ENCODE peak calls at places on chromosomes 11 and 22, in four cellular contexts. One of them, this sample, is unnamed.

GRCh38 chr22:46469701-46470100 is 67.7 kb downstream of the CELSR1 start:
- DNase-seq in GM12878: no peak
- DNase-seq in K562: no peak
- DNase-seq in HepG2: peak; percentile 34
- DNase-seq in this sample: no peak

GRCh38 chr11:117823941-117824420 is 563 bp downstream of the FXYD2 start:
- DNase-seq in GM12878: no peak
- DNase-seq in K562: no peak
- DNase-seq in HepG2: no peak
- DNase-seq in this sample: no peak

GRCh38 chr11:110297726-110298297 is 1.4 kb upstream of the RDX start:
- DNase-seq in GM12878: no peak
- DNase-seq in K562: no peak
- DNase-seq in HepG2: no peak
- DNase-seq in this sample: no peak

GRCh38 chr11:103091441-103091809 is 535 bp downstream of the DCUN1D5 start:
- DNase-seq in GM12878: no peak
- DNase-seq in K562: no peak
- DNase-seq in HepG2: peak; percentile 32
- DNase-seq in this sample: peak; percentile 46

GRCh38 chr11:134052395-134052987 is 16.4 kb upstream of the JAM3 start:
- DNase-seq in GM12878: no peak
- DNase-seq in K562: no peak
- DNase-seq in HepG2: no peak
- DNase-seq in this sample: no peak

GRCh38 chr11:127627629-127628462 is 627.3 kb upstream of the KIRREL3 start:
- DNase-seq in GM12878: no peak
- DNase-seq in K562: no peak
- DNase-seq in HepG2: no peak
- DNase-seq in this sample: no peak

GRCh38 chr22:35445933-35446332 is 46.0 kb downstream of the MCM5 start:
- DNase-seq in GM12878: no peak
- DNase-seq in K562: no peak
- DNase-seq in HepG2: no peak
- DNase-seq in this sample: no peak

GRCh38 chr22:24867327-24868022 is 61.5 kb downstream of the SGSM1 start:
- DNase-seq in GM12878: no peak
- DNase-seq in K562: no peak
- DNase-seq in HepG2: no peak
- DNase-seq in this sample: no peak

GRCh38 chr11:46719543-46720218 is 668 bp downstream of the F2 start:
- DNase-seq in GM12878: no peak
- DNase-seq in K562: no peak
- DNase-seq in HepG2: no peak
- DNase-seq in this sample: no peak

GRCh38 chr11:23112987-23113886 is 253.0 kb upstream of the CCDC179 start:
- DNase-seq in GM12878: no peak
- DNase-seq in K562: no peak
- DNase-seq in HepG2: peak; percentile 69
- DNase-seq in this sample: peak; percentile 24

GRCh38 chr22:50274311-50274710 is 4.1 kb upstream of the MAPK11 start:
- DNase-seq in GM12878: no peak
- DNase-seq in K562: peak; percentile 31
- DNase-seq in HepG2: peak; percentile 44
- DNase-seq in this sample: peak; percentile 63

GRCh38 chr11:68461284-68461861 is 821 bp downstream of the PPP6R3 start:
- DNase-seq in GM12878: no peak
- DNase-seq in K562: no peak
- DNase-seq in HepG2: no peak
- DNase-seq in this sample: peak; percentile 27

GRCh38 chr11:82845336-82846036 is 54.7 kb downstream of the PRCP start:
- DNase-seq in GM12878: no peak
- DNase-seq in K562: no peak
- DNase-seq in HepG2: no peak
- DNase-seq in this sample: no peak

GRCh38 chr11:65008016-65008415 is 5.9 kb upstream of the ARL2 start:
- DNase-seq in GM12878: no peak
- DNase-seq in K562: no peak
- DNase-seq in HepG2: no peak
- DNase-seq in this sample: no peak

GRCh38 chr22:22721681-22722309 is 77.4 kb downstream of the GGTLC2 start:
- DNase-seq in GM12878: peak; percentile 55
- DNase-seq in K562: no peak
- DNase-seq in HepG2: no peak
- DNase-seq in this sample: no peak
- TF ChIP-seq FOXK2 in GM12878: no peak
- TF ChIP-seq FOXK2 in K562: no peak
- TF ChIP-seq FOXK2 in HepG2: no peak
- TF ChIP-seq FOXK2 in this sample: no peak

GRCh38 chr11:14449302-14449714 is 50.3 kb downstream of the COPB1 start:
- DNase-seq in GM12878: no peak
- DNase-seq in K562: no peak
- DNase-seq in HepG2: no peak
- DNase-seq in this sample: no peak
- TF ChIP-seq BHLHE40 in GM12878: no peak
- TF ChIP-seq BHLHE40 in K562: no peak
- TF ChIP-seq BHLHE40 in HepG2: no peak
- TF ChIP-seq BHLHE40 in this sample: no peak

GRCh38 chr11:72871089-72871488 is 56.9 kb downstream of the ATG16L2 start:
- DNase-seq in GM12878: no peak
- DNase-seq in K562: no peak
- DNase-seq in HepG2: no peak
- DNase-seq in this sample: no peak
- TF ChIP-seq TARDBP in GM12878: no peak
- TF ChIP-seq TARDBP in K562: no peak
- TF ChIP-seq TARDBP in HepG2: no peak
- TF ChIP-seq TARDBP in this sample: no peak

DNA sequence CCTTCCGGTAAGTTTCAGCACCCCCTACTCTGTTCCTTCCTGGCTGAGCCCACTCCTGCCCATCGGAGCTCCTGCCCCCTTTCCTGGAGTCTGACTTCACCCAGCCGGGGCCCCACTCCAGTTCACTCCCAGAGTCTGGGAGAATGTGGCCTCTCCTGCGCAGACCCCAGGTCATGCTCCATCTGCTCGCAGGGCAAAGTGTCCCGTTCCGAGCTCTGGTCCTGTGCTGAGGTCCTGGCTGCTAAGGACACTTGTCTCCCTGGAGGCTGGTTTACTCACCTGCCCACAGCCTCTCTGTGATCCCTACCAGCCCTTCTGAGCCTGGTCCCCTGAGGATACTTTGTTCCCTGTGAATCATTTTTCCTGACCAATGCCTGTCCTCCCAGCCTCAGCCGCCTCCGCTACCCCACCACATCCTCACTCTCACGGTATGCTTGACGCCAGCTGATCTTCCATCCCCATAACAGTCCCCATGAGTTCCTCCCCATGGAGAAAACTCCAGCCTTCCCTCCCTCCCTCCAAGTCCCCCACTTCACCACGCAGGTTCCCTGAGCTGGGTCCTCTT is 526 bp downstream of the IFITM10 start:
- DNase-seq in GM12878: no peak
- DNase-seq in K562: peak; percentile 13
- DNase-seq in HepG2: no peak
- DNase-seq in this sample: no peak
- TF ChIP-seq FOXK2 in GM12878: no peak
- TF ChIP-seq FOXK2 in K562: no peak
- TF ChIP-seq FOXK2 in HepG2: no peak
- TF ChIP-seq FOXK2 in this sample: no peak

DNA sequence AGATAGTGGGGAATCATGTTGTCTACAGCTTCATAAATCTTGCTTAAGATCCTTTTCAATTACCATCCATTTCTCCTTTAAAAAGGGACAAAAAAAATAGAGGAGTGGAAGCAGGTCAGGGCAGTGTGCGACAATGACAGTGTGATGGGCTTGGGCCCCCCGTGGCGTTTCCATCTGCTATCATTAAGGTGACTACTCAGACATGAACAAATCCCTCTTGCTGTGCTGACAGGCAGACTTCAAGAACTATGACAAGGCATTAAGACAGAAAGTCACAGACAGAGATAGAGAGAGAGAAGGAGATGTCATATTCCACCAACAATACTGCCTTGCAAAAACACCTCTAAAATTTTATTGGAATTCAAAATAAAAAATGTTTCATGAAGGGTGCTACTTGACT is 263.2 kb downstream of the DCDC1 start:
- DNase-seq in GM12878: no peak
- DNase-seq in K562: no peak
- DNase-seq in HepG2: no peak
- DNase-seq in this sample: no peak
- TF ChIP-seq BHLHE40 in GM12878: no peak
- TF ChIP-seq BHLHE40 in K562: no peak
- TF ChIP-seq BHLHE40 in HepG2: no peak
- TF ChIP-seq BHLHE40 in this sample: no peak

GRCh38 chr22:47694536-47694935 is 932.1 kb downstream of the TBC1D22A start:
- DNase-seq in GM12878: no peak
- DNase-seq in K562: no peak
- DNase-seq in HepG2: no peak
- DNase-seq in this sample: no peak

GRCh38 chr22:47695176-47695575 is 932.7 kb downstream of the TBC1D22A start:
- DNase-seq in GM12878: peak; percentile 26
- DNase-seq in K562: no peak
- DNase-seq in HepG2: no peak
- DNase-seq in this sample: no peak

GRCh38 chr22:47696776-47697175 is 934.3 kb downstream of the TBC1D22A start:
- DNase-seq in GM12878: no peak
- DNase-seq in K562: no peak
- DNase-seq in HepG2: no peak
- DNase-seq in this sample: no peak

GRCh38 chr22:47697861-47698260 is 935.4 kb downstream of the TBC1D22A start:
- DNase-seq in GM12878: no peak
- DNase-seq in K562: no peak
- DNase-seq in HepG2: no peak
- DNase-seq in this sample: no peak

GRCh38 chr22:47698906-47699305 is 936.5 kb downstream of the TBC1D22A start:
- DNase-seq in GM12878: no peak
- DNase-seq in K562: no peak
- DNase-seq in HepG2: no peak
- DNase-seq in this sample: no peak
- TF ChIP-seq TARDBP in GM12878: no peak
- TF ChIP-seq TARDBP in K562: no peak
- TF ChIP-seq TARDBP in HepG2: no peak
- TF ChIP-seq TARDBP in this sample: no peak

This sample was measured in HEK293T.